ENCODE peak calls at places on chromosomes 7 and 10, in eight cellular contexts. One of them, this sample, is unnamed.

GRCh38 chr10:72925951-72926465 is 28.6 kb downstream of the PLA2G12B start:
- DNase-seq in HCT116: no peak
- DNase-seq in endothelial cell of umbilical vein: no peak
- DNase-seq in HepG2: peak
- DNase-seq in sigmoid colon: no peak
- DNase-seq in transverse colon: no peak
- DNase-seq in breast epithelium: no peak
- DNase-seq in H1: no peak
- DNase-seq in this sample: no peak

GRCh38 chr10:79392506-79393176 is 45.4 kb downstream of the PPIF start:
- DNase-seq in HCT116: no peak
- DNase-seq in endothelial cell of umbilical vein: no peak
- DNase-seq in HepG2: no peak
- DNase-seq in sigmoid colon: peak
- DNase-seq in transverse colon: no peak
- DNase-seq in breast epithelium: peak
- DNase-seq in H1: no peak
- DNase-seq in this sample: no peak

GRCh38 chr10:96820730-96821129 is 11.4 kb upstream of the LCOR start:
- DNase-seq in HCT116: no peak
- DNase-seq in endothelial cell of umbilical vein: no peak
- DNase-seq in HepG2: no peak
- DNase-seq in sigmoid colon: no peak
- DNase-seq in transverse colon: no peak
- DNase-seq in breast epithelium: no peak
- DNase-seq in H1: no peak
- DNase-seq in this sample: no peak

GRCh38 chr7:30463400-30464145 is 15.0 kb downstream of the NOD1 start:
- DNase-seq in HCT116: no peak
- DNase-seq in endothelial cell of umbilical vein: no peak
- DNase-seq in HepG2: no peak
- DNase-seq in sigmoid colon: peak
- DNase-seq in transverse colon: no peak
- DNase-seq in breast epithelium: no peak
- DNase-seq in H1: no peak
- DNase-seq in this sample: no peak

GRCh38 chr7:14507617-14508016 is 394.9 kb downstream of the DGKB start:
- DNase-seq in HCT116: no peak
- DNase-seq in endothelial cell of umbilical vein: no peak
- DNase-seq in HepG2: no peak
- DNase-seq in sigmoid colon: no peak
- DNase-seq in transverse colon: no peak
- DNase-seq in breast epithelium: no peak
- DNase-seq in H1: no peak
- DNase-seq in this sample: no peak

GRCh38 chr7:16765436-16765859 is 11.9 kb downstream of the TSPAN13 start:
- DNase-seq in HCT116: no peak
- DNase-seq in endothelial cell of umbilical vein: peak
- DNase-seq in HepG2: no peak
- DNase-seq in sigmoid colon: no peak
- DNase-seq in transverse colon: no peak
- DNase-seq in breast epithelium: no peak
- DNase-seq in H1: no peak
- DNase-seq in this sample: no peak

GRCh38 chr10:46106410-46107255 is 60.6 kb upstream of the MSMB start:
- DNase-seq in HCT116: peak
- DNase-seq in endothelial cell of umbilical vein: peak
- DNase-seq in HepG2: peak
- DNase-seq in sigmoid colon: peak
- DNase-seq in transverse colon: peak
- DNase-seq in breast epithelium: no peak
- DNase-seq in H1: peak
- DNase-seq in this sample: no peak

GRCh38 chr7:27175626-27176342 is 1.7 kb upstream of the HOXA10 start:
- DNase-seq in HCT116: no peak
- DNase-seq in endothelial cell of umbilical vein: peak
- DNase-seq in HepG2: no peak
- DNase-seq in sigmoid colon: peak
- DNase-seq in transverse colon: peak
- DNase-seq in breast epithelium: peak
- DNase-seq in H1: peak
- DNase-seq in this sample: no peak

GRCh38 chr10:8050561-8051108 is 3.9 kb upstream of the GATA3 start:
- DNase-seq in HCT116: no peak
- DNase-seq in endothelial cell of umbilical vein: no peak
- DNase-seq in HepG2: peak
- DNase-seq in sigmoid colon: no peak
- DNase-seq in transverse colon: no peak
- DNase-seq in breast epithelium: no peak
- DNase-seq in H1: no peak
- DNase-seq in this sample: no peak

GRCh38 chr7:120464104-120464503 is 191.1 kb downstream of the KCND2 start:
- DNase-seq in HCT116: no peak
- DNase-seq in endothelial cell of umbilical vein: no peak
- DNase-seq in HepG2: no peak
- DNase-seq in sigmoid colon: no peak
- DNase-seq in transverse colon: no peak
- DNase-seq in breast epithelium: no peak
- DNase-seq in H1: no peak
- DNase-seq in this sample: no peak

GRCh38 chr7:16603633-16604032 is 41.9 kb downstream of the ANKMY2 start:
- DNase-seq in HCT116: no peak
- DNase-seq in endothelial cell of umbilical vein: no peak
- DNase-seq in HepG2: no peak
- DNase-seq in sigmoid colon: no peak
- DNase-seq in transverse colon: no peak
- DNase-seq in breast epithelium: no peak
- DNase-seq in H1: no peak
- DNase-seq in this sample: no peak

GRCh38 chr10:61052469-61053205 is 108.7 kb upstream of the RHOBTB1 start:
- DNase-seq in HCT116: no peak
- DNase-seq in endothelial cell of umbilical vein: no peak
- DNase-seq in HepG2: no peak
- DNase-seq in sigmoid colon: no peak
- DNase-seq in transverse colon: no peak
- DNase-seq in breast epithelium: no peak
- DNase-seq in H1: no peak
- DNase-seq in this sample: no peak
- TF ChIP-seq POLR2A in HCT116: no peak
- TF ChIP-seq POLR2A in endothelial cell of umbilical vein: no peak
- TF ChIP-seq POLR2A in HepG2: no peak
- TF ChIP-seq POLR2A in sigmoid colon: no peak
- TF ChIP-seq POLR2A in transverse colon: no peak
- TF ChIP-seq POLR2A in breast epithelium: no peak
- TF ChIP-seq POLR2A in H1: no peak
- TF ChIP-seq POLR2A in this sample: no peak

GRCh38 chr10:128606041-128606440 is 479.8 kb upstream of the MKI67 start:
- DNase-seq in HCT116: no peak
- DNase-seq in endothelial cell of umbilical vein: no peak
- DNase-seq in HepG2: no peak
- DNase-seq in sigmoid colon: no peak
- DNase-seq in transverse colon: no peak
- DNase-seq in breast epithelium: no peak
- DNase-seq in H1: no peak
- DNase-seq in this sample: no peak
- TF ChIP-seq POLR2AphosphoS5 in HCT116: no peak
- TF ChIP-seq POLR2AphosphoS5 in endothelial cell of umbilical vein: no peak
- TF ChIP-seq POLR2AphosphoS5 in HepG2: no peak
- TF ChIP-seq POLR2AphosphoS5 in sigmoid colon: no peak
- TF ChIP-seq POLR2AphosphoS5 in transverse colon: no peak
- TF ChIP-seq POLR2AphosphoS5 in breast epithelium: no peak
- TF ChIP-seq POLR2AphosphoS5 in H1: no peak
- TF ChIP-seq POLR2AphosphoS5 in this sample: no peak

GRCh38 chr7:6578114-6579084 is 1.1 kb downstream of the ZDHHC4 start:
- DNase-seq in HCT116: no peak
- DNase-seq in endothelial cell of umbilical vein: no peak
- DNase-seq in HepG2: peak
- DNase-seq in sigmoid colon: no peak
- DNase-seq in transverse colon: no peak
- DNase-seq in breast epithelium: no peak
- DNase-seq in H1: no peak
- DNase-seq in this sample: no peak
- TF ChIP-seq POLR2A in HCT116: no peak
- TF ChIP-seq POLR2A in endothelial cell of umbilical vein: no peak
- TF ChIP-seq POLR2A in HepG2: peak
- TF ChIP-seq POLR2A in sigmoid colon: no peak
- TF ChIP-seq POLR2A in transverse colon: no peak
- TF ChIP-seq POLR2A in breast epithelium: no peak
- TF ChIP-seq POLR2A in H1: no peak
- TF ChIP-seq POLR2A in this sample: no peak

DNA sequence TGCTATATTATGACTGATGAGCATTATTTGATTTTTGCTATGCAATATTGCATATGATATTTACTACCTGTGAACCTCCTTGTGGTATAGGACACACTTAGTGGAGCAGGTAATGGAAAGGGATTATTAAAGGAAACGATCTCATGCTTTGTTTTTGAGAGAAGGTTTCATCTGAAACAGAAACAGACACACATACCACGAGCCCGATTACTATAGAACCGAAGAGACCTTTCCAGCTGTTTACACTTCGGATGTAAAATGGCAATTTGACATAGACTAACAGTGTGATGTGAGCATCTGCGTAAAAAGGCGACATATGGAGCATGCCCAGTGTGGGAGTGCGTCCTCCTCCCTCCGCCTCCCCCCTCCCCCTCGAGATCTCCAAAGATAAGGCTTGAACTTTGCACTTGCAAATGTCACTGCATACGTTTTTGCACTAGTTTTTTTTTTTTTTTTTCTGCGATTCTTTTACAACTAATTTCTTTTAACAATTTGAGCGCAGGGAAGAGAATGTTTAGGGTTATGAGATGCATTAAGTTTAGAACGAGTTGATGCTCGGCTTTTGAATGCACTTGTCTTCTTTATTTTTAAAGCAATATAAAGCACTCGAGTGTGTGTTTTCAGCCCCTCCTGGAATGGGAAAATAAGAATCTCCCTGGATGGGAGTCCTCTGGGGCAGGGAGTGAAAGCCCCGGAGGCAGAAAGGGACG is 251.0 kb downstream of the NSUN6 start:
- DNase-seq in HCT116: no peak
- DNase-seq in endothelial cell of umbilical vein: no peak
- DNase-seq in HepG2: peak
- DNase-seq in sigmoid colon: no peak
- DNase-seq in transverse colon: peak
- DNase-seq in breast epithelium: no peak
- DNase-seq in H1: no peak
- DNase-seq in this sample: no peak
- TF ChIP-seq POLR2AphosphoS5 in HCT116: no peak
- TF ChIP-seq POLR2AphosphoS5 in endothelial cell of umbilical vein: no peak
- TF ChIP-seq POLR2AphosphoS5 in HepG2: no peak
- TF ChIP-seq POLR2AphosphoS5 in sigmoid colon: no peak
- TF ChIP-seq POLR2AphosphoS5 in transverse colon: peak
- TF ChIP-seq POLR2AphosphoS5 in breast epithelium: no peak
- TF ChIP-seq POLR2AphosphoS5 in H1: no peak
- TF ChIP-seq POLR2AphosphoS5 in this sample: no peak

This sample was measured in GM12891.